ENCODE peak calls at places on chromosomes 16 and 17, in five cellular contexts. U is A549, K is HCT116, A is WTC11, T is endothelial cell of umbilical vein. E is an unnamed sample.

GRCh38 chr17:4642286-4642685 is 808 bp upstream of the ALOX15 start:
- DNase-seq in U (peak; percentile 10), K (no peak), A (no peak), T (no peak), E (no peak)

GRCh38 chr17:16994626-16995025 is 22.7 kb upstream of the TNFRSF13B start:
- DNase-seq in U (no peak), K (no peak), A (no peak), T (no peak), E (no peak)

GRCh38 chr17:75695141-75695829 is 26.0 kb upstream of the ITGB4 start:
- DNase-seq in U (no peak), K (peak; percentile 87), A (no peak), T (no peak), E (no peak)

GRCh38 chr17:18319604-18320256 is 4.6 kb downstream of the SMCR8 start:
- DNase-seq in U (peak; percentile 37), K (no peak), A (peak; percentile 56), T (peak; percentile 37), E (peak; percentile 70)

GRCh38 chr16:72467157-72467759 is 295.3 kb upstream of the PMFBP1 start:
- DNase-seq in U (peak; percentile 2), K (peak; percentile 28), A (no peak), T (peak; percentile 72), E (peak; percentile 60)

GRCh38 chr16:83015871-83016270 is 389.1 kb downstream of the CDH13 start:
- DNase-seq in U (no peak), K (no peak), A (no peak), T (no peak), E (no peak)

GRCh38 chr17:63703556-63704258 is 3.8 kb upstream of the LIMD2 start:
- DNase-seq in U (no peak), K (no peak), A (no peak), T (no peak), E (no peak)

GRCh38 chr16:9151597-9151996 is 60.2 kb downstream of the HAPSTR1 start:
- DNase-seq in U (peak; percentile 13), K (no peak), A (no peak), T (no peak), E (no peak)

GRCh38 chr17:56929362-56929969 is 15.6 kb upstream of the TRIM25 start:
- DNase-seq in U (no peak), K (peak; percentile 39), A (no peak), T (no peak), E (peak; percentile 43)

GRCh38 chr17:79861371-79862216 is 22.4 kb upstream of the CBX4 start:
- DNase-seq in U (no peak), K (no peak), A (no peak), T (no peak), E (no peak)

GRCh38 chr17:80558046-80558445 is 13.4 kb downstream of the RPTOR start:
- DNase-seq in U (no peak), K (no peak), A (no peak), T (no peak), E (no peak)

GRCh38 chr17:79931517-79932309 is 92.5 kb upstream of the CBX4 start:
- DNase-seq in U (no peak), K (no peak), A (no peak), T (no peak), E (no peak)

GRCh38 chr16:80085606-80086005 is 455.2 kb upstream of the DYNLRB2 start:
- DNase-seq in U (no peak), K (no peak), A (no peak), T (no peak), E (no peak)

GRCh38 chr17:18076941-18077340 is 10.8 kb upstream of the DRG2 start:
- DNase-seq in U (no peak), K (no peak), A (no peak), T (no peak), E (no peak)

GRCh38 chr16:56898847-56899246 is 33.1 kb upstream of the HERPUD1 start:
- DNase-seq in U (no peak), K (no peak), A (no peak), T (no peak), E (no peak)
- TF ChIP-seq MAX in U (no peak), K (no peak), A (no peak), T (no peak), E (no peak)

DNA sequence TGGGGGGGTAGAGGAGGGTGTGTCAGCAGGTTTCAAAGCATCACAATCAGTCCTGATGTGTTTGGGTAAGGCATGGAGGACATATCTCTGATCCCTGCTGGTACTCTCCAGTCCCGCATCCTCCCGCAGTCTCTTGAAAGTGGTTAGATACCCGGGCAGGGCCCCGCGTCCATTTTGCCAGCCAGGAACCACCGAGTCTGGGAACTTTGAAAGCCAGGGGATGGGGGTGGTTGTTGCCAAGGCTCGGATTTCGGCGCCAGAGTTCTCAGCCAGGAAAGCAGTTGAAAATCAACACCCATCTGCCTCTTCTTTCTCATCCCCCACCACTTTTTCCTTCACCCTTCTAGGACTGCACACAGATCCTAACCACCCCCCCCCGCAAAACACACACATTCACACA is 1.4 kb downstream of the CA10 start:
- DNase-seq in U (no peak), K (no peak), A (no peak), T (no peak), E (no peak)
- TF ChIP-seq MAX in U (no peak), K (no peak), A (no peak), T (no peak), E (no peak)

GRCh38 chr16:88315543-88316105 is 67.1 kb upstream of the ZNF469 start:
- DNase-seq in U (peak; percentile 78), K (peak; percentile 40), A (no peak), T (peak; percentile 82), E (peak; percentile 36)
- TF ChIP-seq MAX in U (peak; percentile 72), K (no peak), A (no peak), T (no peak), E (no peak)

GRCh38 chr16:89658221-89658879 is 714 bp downstream of the SPATA33 start:
- DNase-seq in U (no peak), K (no peak), A (no peak), T (no peak), E (peak; percentile 55)
- TF ChIP-seq MAX in U (peak; percentile 1), K (no peak), A (no peak), T (no peak), E (no peak)

GRCh38 chr17:2302740-2303277 is 776 bp downstream of the SMG6 start:
- DNase-seq in U (no peak), K (no peak), A (no peak), T (no peak), E (no peak)
- TF ChIP-seq MAX in U (no peak), K (no peak), A (no peak), T (no peak), E (no peak)

DNA sequence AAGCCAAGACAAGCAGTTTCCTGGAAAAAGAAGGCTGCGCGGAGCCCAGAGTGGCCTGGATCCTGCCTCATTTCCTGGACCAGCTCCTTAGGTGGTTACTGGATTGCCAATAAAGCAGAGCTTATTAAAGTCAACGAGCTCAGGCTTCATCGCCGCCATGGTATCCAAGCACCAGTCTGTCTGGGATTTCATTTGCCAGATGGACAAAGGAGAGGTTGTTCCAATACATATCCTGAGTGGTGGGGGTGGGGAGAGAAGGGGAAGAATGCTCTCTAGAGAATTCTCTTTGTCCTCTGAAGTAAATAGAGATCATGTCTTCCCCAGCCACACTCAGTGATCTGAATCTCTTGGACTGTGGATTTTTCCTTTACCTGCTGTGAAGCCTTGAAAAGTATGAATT is 17.8 kb downstream of the PRAC1 start:
- DNase-seq in U (no peak), K (no peak), A (no peak), T (no peak), E (no peak)
- TF ChIP-seq MAX in U (no peak), K (no peak), A (no peak), T (no peak), E (no peak)

GRCh38 chr16:53789159-53789558 is 85.2 kb downstream of the FTO start:
- DNase-seq in U (no peak), K (no peak), A (no peak), T (no peak), E (no peak)
- TF ChIP-seq MAX in U (no peak), K (no peak), A (no peak), T (no peak), E (no peak)

GRCh38 chr17:46841561-46842379 is 9.6 kb upstream of the WNT9B start:
- DNase-seq in U (peak; percentile 54), K (no peak), A (peak; percentile 78), T (no peak), E (peak; percentile 26)
- TF ChIP-seq MAX in U (no peak), K (no peak), A (no peak), T (no peak), E (no peak)

GRCh38 chr17:50396261-50397110 is 837 bp downstream of the LRRC59 start:
- DNase-seq in U (peak; percentile 58), K (no peak), A (no peak), T (peak; percentile 54), E (peak; percentile 61)

GRCh38 chr17:50394711-50395110 is 2.6 kb downstream of the LRRC59 start:
- DNase-seq in U (no peak), K (no peak), A (no peak), T (no peak), E (no peak)

GRCh38 chr17:50393700-50394099 is 3.6 kb downstream of the LRRC59 start:
- DNase-seq in U (no peak), K (no peak), A (no peak), T (no peak), E (no peak)

GRCh38 chr17:50397919-50398285 is 579 bp upstream of the LRRC59 start:
- DNase-seq in U (no peak), K (no peak), A (no peak), T (no peak), E (no peak)

GRCh38 chr17:50397111-50397918 is at the start of gene LRRC59:
- DNase-seq in U (peak; percentile 83), K (peak; percentile 77), A (peak; percentile 88), T (peak; percentile 88), E (peak; percentile 87)
- TF ChIP-seq MAX in U (peak; percentile 99), K (peak; percentile 99), A (peak; percentile 98), T (peak; percentile 46), E (peak; percentile 73)

GRCh38 chr17:45950888-45951287 is 48.2 kb upstream of the STH start:
- DNase-seq in U (no peak), K (no peak), A (no peak), T (no peak), E (no peak)

GRCh38 chr17:45949755-45950320 is 49.2 kb upstream of the STH start:
- DNase-seq in U (no peak), K (no peak), A (no peak), T (no peak), E (no peak)

GRCh38 chr17:45948881-45949624 is 50.0 kb upstream of the STH start:
- DNase-seq in U (peak; percentile 94), K (peak; percentile 43), A (peak; percentile 83), T (peak; percentile 66), E (peak; percentile 75)

GRCh38 chr17:45948498-45948880 is 50.6 kb upstream of the STH start:
- DNase-seq in U (no peak), K (no peak), A (no peak), T (no peak), E (no peak)

DNA sequence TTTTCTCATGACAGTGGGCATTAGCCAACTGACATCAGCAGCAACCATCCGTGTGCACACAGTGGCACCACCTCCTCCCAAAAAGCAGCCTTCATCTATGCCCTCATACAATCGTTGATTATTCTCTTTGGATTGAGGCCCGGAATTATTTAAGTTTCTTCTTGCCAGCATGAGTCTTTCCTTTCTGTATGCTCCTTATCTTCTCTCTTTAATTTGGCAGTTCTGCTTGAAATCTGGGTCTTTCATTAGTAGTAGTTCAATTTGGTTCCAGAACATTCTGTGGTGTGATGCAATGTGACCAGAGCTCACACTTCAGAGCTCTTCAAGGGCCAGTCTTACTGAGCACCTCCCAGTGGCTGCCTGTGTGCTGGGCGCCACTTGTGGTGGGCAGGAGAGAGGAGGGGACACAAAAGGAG is 52.2 kb upstream of the STH start:
- DNase-seq in U (no peak), K (no peak), A (no peak), T (no peak), E (no peak)
- TF ChIP-seq MAX in U (no peak), K (no peak), A (peak; percentile 31), T (no peak), E (no peak)